ENCODE peak calls at places on chromosomes 2 and 18, in ten cellular contexts. X, Q, Z, E, M, V, S, B, Y and T are unnamed samples.

GRCh38 chr2:103594823-103595222 is 833.0 kb downstream of the TMEM182 start:
- DNase-seq in Y (no peak), E (no peak), Q (no peak), Z (no peak), X (no peak), S (no peak), V (no peak), M (no peak), B (no peak), T (no peak)

GRCh38 chr2:173027181-173028128 is 48.2 kb upstream of the MAP3K20 start:
- DNase-seq in Y (peak), V (peak), X (peak), E (peak), Q (peak), M (peak), B (peak), S (peak), Z (peak), T (no peak)

GRCh38 chr2:160332318-160332717 is 132.2 kb upstream of the ITGB6 start:
- DNase-seq in Y (peak), Q (no peak), E (no peak), Z (no peak), S (no peak), M (no peak), V (peak), B (peak), X (no peak), T (no peak)

GRCh38 chr18:44830551-44830950 is 149.9 kb downstream of the SETBP1 start:
- DNase-seq in Z (no peak), V (no peak), E (no peak), X (no peak), Q (no peak), S (no peak), B (peak), Y (no peak), M (no peak), T (no peak)

GRCh38 chr18:62505669-62506494 is 16.9 kb upstream of the ZCCHC2 start:
- DNase-seq in S (no peak), B (no peak), X (no peak), M (no peak), Q (peak), Y (no peak), E (no peak), Z (no peak), V (peak), T (no peak)

GRCh38 chr2:239407112-239407511 is 6.3 kb upstream of the HDAC4 start:
- DNase-seq in Z (no peak), E (no peak), S (no peak), B (no peak), V (no peak), Y (no peak), X (no peak), Q (no peak), M (no peak), T (no peak)

GRCh38 chr2:134039912-134040581 is 213.8 kb upstream of the MGAT5 start:
- DNase-seq in Z (no peak), Q (no peak), B (no peak), Y (no peak), M (no peak), X (no peak), E (no peak), S (no peak), V (no peak), T (no peak)

GRCh38 chr2:38775921-38776225 is 2.1 kb upstream of the GEMIN6 start:
- DNase-seq in Q (no peak), V (no peak), E (no peak), B (no peak), M (no peak), Y (no peak), Z (no peak), S (no peak), X (no peak), T (no peak)

GRCh38 chr2:173553589-173553988 is 198.9 kb downstream of the CDCA7 start:
- DNase-seq in B (peak), Z (no peak), M (no peak), V (peak), Y (no peak), Q (no peak), X (no peak), E (no peak), S (no peak), T (no peak)

GRCh38 chr2:112032615-112033457 is 22.2 kb upstream of the TMEM87B start:
- DNase-seq in Z (peak), S (no peak), E (no peak), M (peak), Q (no peak), X (peak), V (peak), Y (peak), B (peak), T (no peak)

GRCh38 chr2:71721362-71721665 is 268.0 kb downstream of the DYSF start:
- DNase-seq in S (no peak), V (no peak), Q (no peak), E (no peak), X (no peak), B (no peak), Y (no peak), Z (no peak), M (no peak), T (no peak)

GRCh38 chr2:43106767-43107527 is 119.5 kb downstream of the ZFP36L2 start:
- DNase-seq in Z (no peak), S (no peak), V (no peak), E (no peak), Q (no peak), M (no peak), X (no peak), Y (peak), B (no peak), T (no peak)

GRCh38 chr2:165952600-165953210 is 871 bp downstream of the TTC21B start:
- DNase-seq in S (no peak), V (peak), Z (no peak), M (no peak), Q (no peak), X (no peak), B (peak), Y (no peak), E (no peak), T (no peak)

GRCh38 chr2:220143336-220143735 is 515.9 kb downstream of the SLC4A3 start:
- DNase-seq in X (peak), M (no peak), V (peak), S (no peak), Q (no peak), B (peak), Z (peak), Y (no peak), E (no peak), T (peak)

GRCh38 chr18:63346031-63346430 is 21.0 kb downstream of the KDSR start:
- DNase-seq in M (no peak), X (no peak), Q (no peak), E (no peak), S (no peak), V (no peak), B (no peak), Z (no peak), Y (peak), T (no peak)

GRCh38 chr2:240455227-240455718 is 19.8 kb downstream of the GPC1 start:
- DNase-seq in Y (no peak), V (no peak), Q (no peak), X (no peak), Z (no peak), M (no peak), E (no peak), B (no peak), S (no peak), T (no peak)

GRCh38 chr2:240454031-240454901 is 18.8 kb downstream of the GPC1 start:
- DNase-seq in B (no peak), M (no peak), S (no peak), E (no peak), V (no peak), Z (no peak), Y (no peak), X (no peak), Q (no peak), T (no peak)

GRCh38 chr2:240452471-240453256 is 17.2 kb downstream of the GPC1 start:
- DNase-seq in B (peak), E (peak), X (peak), Z (no peak), M (peak), V (peak), S (no peak), Y (peak), Q (no peak), T (no peak)

GRCh38 chr2:240451791-240452470 is 16.5 kb downstream of the GPC1 start:
- DNase-seq in E (no peak), Y (no peak), V (no peak), Z (no peak), X (no peak), M (no peak), Q (no peak), S (no peak), B (no peak), T (no peak)

DNA sequence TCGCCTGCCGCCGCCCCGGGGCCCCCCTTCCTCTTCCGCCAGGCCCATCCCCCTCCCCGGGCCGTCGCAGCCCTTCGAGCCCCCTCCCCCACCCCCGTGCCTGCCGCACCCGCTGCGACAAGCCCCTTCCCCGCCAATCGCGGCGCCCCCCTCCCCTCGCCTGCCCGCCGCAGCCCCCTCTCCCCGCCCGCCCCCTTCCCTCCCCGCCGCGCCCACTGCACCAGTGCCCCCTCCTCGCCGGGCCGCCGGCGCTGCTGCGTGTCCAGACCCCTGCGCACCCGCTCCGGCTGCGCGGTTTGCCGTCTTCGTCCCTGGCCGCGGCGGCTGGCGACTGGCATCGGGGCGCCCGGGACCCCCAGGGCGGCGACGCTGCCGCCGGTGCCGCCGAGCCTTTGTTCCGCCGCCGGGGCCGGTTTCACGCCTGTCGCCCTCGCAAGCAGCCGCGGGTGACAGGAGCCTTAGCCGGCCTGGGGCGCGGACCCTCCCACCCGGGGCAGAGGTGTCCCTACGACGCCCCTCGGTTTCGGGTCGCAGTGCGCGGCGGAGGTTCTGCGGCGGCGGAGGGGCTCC is 18.1 kb downstream of the GPC1 start:
- DNase-seq in V (no peak), Y (no peak), Q (no peak), E (no peak), X (no peak), Z (no peak), B (no peak), M (no peak), S (no peak), T (no peak)
- H3K4me3 ChIP-seq in V (no peak), Y (no peak), Q (no peak), E (peak), X (no peak), Z (peak), B (no peak), M (no peak), S (peak), T (no peak)

GRCh38 chr2:9558948-9559381 is 3.3 kb upstream of the ADAM17 start:
- DNase-seq in S (no peak), V (peak), Z (peak), X (peak), E (no peak), M (peak), B (peak), Y (no peak), Q (no peak), T (peak)

GRCh38 chr2:9556121-9556869 is 665 bp upstream of the ADAM17 start:
- DNase-seq in S (no peak), V (peak), B (peak), E (no peak), Z (no peak), Y (no peak), X (no peak), Q (no peak), M (no peak), T (no peak)

GRCh38 chr2:9554841-9555337 is 741 bp downstream of the ADAM17 start:
- DNase-seq in E (no peak), S (no peak), Q (no peak), Z (no peak), V (peak), M (peak), B (peak), Y (peak), X (peak), T (no peak)

GRCh38 chr2:9552491-9553178 is 3.0 kb downstream of the ADAM17 start:
- DNase-seq in V (peak), Z (no peak), S (no peak), Q (no peak), B (peak), Y (no peak), M (peak), X (peak), E (no peak), T (no peak)

DNA sequence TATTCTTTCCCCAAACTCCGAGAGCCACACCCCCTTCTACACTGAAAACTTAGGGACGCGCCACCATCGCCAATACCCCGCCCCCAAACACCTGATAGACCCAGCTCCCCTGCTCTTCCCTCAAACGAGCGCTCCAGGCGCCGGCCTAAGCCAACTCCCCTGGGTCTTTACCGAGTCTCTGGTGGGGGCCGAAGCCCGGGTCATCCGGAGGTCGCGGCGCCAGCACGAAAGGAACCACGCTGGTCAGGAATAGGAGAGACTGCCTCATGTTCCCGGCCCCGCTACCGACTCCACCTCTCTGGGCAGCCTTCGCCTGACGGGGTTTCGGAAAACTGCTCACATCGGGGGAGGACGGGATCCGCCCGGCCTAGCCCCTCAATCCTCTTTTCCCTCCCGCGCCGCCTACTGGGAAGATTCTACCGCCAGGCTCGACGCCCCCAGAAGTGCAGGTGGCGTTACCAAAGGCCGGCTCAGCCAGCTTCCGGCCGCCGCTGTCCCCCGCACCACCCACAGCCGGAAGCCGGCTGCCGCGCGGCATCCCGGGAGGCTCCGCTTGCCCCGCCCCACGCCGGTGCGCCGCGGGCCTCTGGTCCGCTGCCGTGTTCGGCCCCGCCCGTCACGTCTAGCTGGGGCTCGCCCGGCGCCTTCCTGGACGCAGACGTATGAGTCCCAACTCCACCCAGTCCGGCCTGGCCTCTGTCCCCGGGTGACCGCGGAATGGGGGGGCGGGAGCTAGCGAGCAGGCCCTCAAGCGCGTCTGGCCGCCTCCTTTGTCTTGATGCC is at the start of gene ADAM17:
- DNase-seq in V (peak), M (peak), Z (peak), E (peak), X (peak), Y (peak), B (peak), S (peak), Q (peak), T (peak)
- TF ChIP-seq CTCF in V (peak), M (peak), Z (peak), E (peak), X (peak), Y (no peak), B (peak), S (peak), Q (peak), T (peak)

GRCh38 chr2:88216641-88217040 is 46.5 kb downstream of the THNSL2 start:
- DNase-seq in M (no peak), S (no peak), V (no peak), E (no peak), X (no peak), B (no peak), Z (no peak), Y (no peak), Q (no peak), T (no peak)

GRCh38 chr2:88227446-88227845 is 57.3 kb downstream of the THNSL2 start:
- DNase-seq in E (no peak), Q (no peak), M (no peak), X (no peak), B (no peak), S (no peak), V (peak), Z (peak), Y (no peak), T (no peak)

GRCh38 chr2:88218971-88219370 is 48.8 kb downstream of the THNSL2 start:
- DNase-seq in V (no peak), Z (no peak), B (no peak), Q (no peak), S (no peak), M (no peak), X (no peak), E (no peak), Y (no peak), T (no peak)

GRCh38 chr2:88220733-88221132 is 50.6 kb downstream of the THNSL2 start:
- DNase-seq in M (no peak), X (no peak), E (no peak), Y (no peak), S (no peak), B (no peak), V (no peak), Q (no peak), Z (no peak), T (no peak)

GRCh38 chr2:88221365-88221942 is 51.3 kb downstream of the THNSL2 start:
- DNase-seq in B (no peak), E (no peak), V (no peak), Q (no peak), M (no peak), X (no peak), S (no peak), Z (no peak), Y (no peak), T (no peak)
- H3K4me3 ChIP-seq in B (no peak), E (no peak), V (no peak), Q (no peak), M (no peak), X (no peak), S (no peak), Z (no peak), Y (no peak), T (no peak)

GRCh38 chr2:121045245-121045644 is 239.8 kb downstream of the TFCP2L1 start:
- DNase-seq in B (no peak), Q (no peak), X (no peak), V (no peak), Z (no peak), Y (no peak), E (no peak), M (no peak), S (no peak), T (no peak)

GRCh38 chr2:121043827-121044222 is 241.2 kb downstream of the TFCP2L1 start:
- DNase-seq in M (no peak), Y (no peak), B (no peak), V (no peak), Z (no peak), S (no peak), E (no peak), X (no peak), Q (no peak), T (no peak)

GRCh38 chr2:121043061-121043826 is 241.8 kb downstream of the TFCP2L1 start:
- DNase-seq in S (no peak), Y (no peak), X (no peak), V (no peak), Z (no peak), B (no peak), M (no peak), E (no peak), Q (no peak), T (no peak)

GRCh38 chr2:121046335-121046734 is 238.7 kb downstream of the TFCP2L1 start:
- DNase-seq in V (no peak), E (no peak), B (no peak), Q (no peak), S (no peak), X (no peak), M (no peak), Z (no peak), Y (no peak), T (no peak)

DNA sequence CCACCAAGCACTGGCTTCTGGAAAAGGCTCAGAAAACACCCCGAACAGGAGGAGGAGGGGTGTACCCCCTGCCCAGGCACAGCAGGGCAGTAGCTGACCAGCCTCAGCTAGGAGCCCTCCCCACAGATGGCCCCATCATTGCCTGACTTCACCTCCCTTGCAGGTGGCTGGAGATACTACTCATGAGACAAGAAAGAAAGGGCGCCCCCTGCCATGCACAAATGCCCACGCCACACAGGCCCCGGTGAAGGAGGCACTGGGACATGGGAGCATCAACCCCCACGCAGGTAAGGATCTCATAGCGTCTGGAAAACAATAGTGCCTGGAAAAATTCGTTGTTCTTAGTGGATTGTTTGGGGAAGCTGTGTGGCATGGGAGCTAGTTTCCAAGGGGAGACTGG is 240.6 kb downstream of the TFCP2L1 start:
- DNase-seq in Z (no peak), Q (no peak), M (no peak), V (peak), B (no peak), E (no peak), Y (peak), S (no peak), X (no peak), T (no peak)
- TF ChIP-seq CTCF in Z (peak), Q (peak), M (no peak), V (peak), B (no peak), E (no peak), Y (no peak), S (no peak), X (peak), T (no peak)

DNA sequence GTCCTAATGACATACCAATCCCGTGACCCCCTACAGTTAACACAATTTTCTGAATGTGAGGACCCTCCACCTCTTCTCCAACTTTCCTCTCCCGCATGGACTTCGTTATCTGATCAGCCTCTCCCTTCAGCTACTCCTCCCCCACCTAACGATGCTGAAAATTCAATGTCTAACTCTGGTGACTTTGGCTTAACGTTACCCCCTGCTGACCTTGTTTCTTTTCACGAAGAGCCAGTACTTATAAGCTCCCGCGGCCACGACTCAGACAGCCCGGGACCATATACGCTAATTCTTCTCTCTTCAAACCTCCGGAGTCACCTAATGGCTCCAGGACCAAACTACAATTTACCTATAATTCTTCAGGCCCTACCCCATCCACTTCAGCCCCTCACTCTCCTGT is 29.2 kb downstream of the VPS54 start:
- DNase-seq in B (no peak), X (no peak), Y (no peak), Z (no peak), M (no peak), S (no peak), V (no peak), Q (no peak), E (no peak), T (no peak)
- H3K4me3 ChIP-seq in B (no peak), X (no peak), Y (no peak), Z (no peak), M (no peak), S (no peak), V (no peak), Q (no peak), E (no peak), T (no peak)

GRCh38 chr2:20106746-20107145 is 55.3 kb upstream of the LAPTM4A start:
- DNase-seq in B (no peak), X (peak), M (peak), Q (no peak), Z (no peak), V (peak), Y (peak), E (peak), S (no peak), T (no peak)
- TF ChIP-seq CTCF in B (peak), X (peak), M (no peak), Q (peak), Z (peak), V (peak), Y (peak), E (peak), S (no peak), T (peak)

DNA sequence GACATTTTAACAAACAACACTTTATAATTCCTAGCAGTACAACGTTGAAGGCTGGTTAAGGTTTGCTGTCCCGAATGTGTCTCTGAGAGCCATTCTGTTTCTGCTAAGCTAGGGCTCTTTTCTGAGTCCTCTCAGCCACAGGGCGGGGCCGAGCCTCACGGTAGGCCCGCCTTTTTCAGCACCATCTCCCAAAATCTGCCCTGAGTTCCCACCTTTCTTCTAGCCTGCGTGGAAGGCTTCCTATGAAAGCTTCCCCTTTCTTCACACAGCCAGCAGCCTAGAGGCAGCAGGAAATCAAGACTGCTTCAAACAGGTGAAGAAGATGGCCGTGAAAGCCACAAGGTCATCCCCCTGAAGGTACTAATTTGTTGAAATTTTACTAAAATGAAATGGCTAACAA is 255.5 kb downstream of the CDH2 start:
- DNase-seq in M (no peak), B (no peak), V (no peak), Q (no peak), X (no peak), Y (no peak), E (no peak), S (no peak), Z (no peak), T (no peak)
- H3K4me3 ChIP-seq in M (no peak), B (no peak), V (no peak), Q (no peak), X (peak), Y (no peak), E (no peak), S (no peak), Z (no peak), T (no peak)